ENCODE peak calls at places on chromosomes 7 and 10, in four cellular contexts. P is HCEC 1CT, C is ELR, W is activated T-cell treated with anti-CD3 and anti-CD28 coated beads for 24 hours. E is an unnamed sample.

GRCh38 chr7:50359258-50359994 is 54.9 kb downstream of the IKZF1 start:
- DNase-seq in P (no peak), C (no peak), W (no peak), E (no peak)

GRCh38 chr10:110353244-110354119 is 48.8 kb upstream of the SMNDC1 start:
- DNase-seq in P (peak; percentile 96), C (peak; percentile 99), W (peak; percentile 50), E (no peak)

GRCh38 chr10:129531195-129531968 is 64.3 kb downstream of the MGMT start:
- DNase-seq in P (peak; percentile 39), C (peak; percentile 72), W (no peak), E (no peak)

GRCh38 chr7:33698006-33698405 is 207.3 kb upstream of the BMPER start:
- DNase-seq in P (no peak), C (peak; percentile 9), W (no peak), E (no peak)

GRCh38 chr7:66353547-66353946 is 148.4 kb downstream of the TPST1 start:
- DNase-seq in P (no peak), C (peak; percentile 86), W (no peak), E (no peak)

GRCh38 chr7:16652888-16653287 is 6.9 kb downstream of the BZW2 start:
- DNase-seq in P (no peak), C (no peak), W (no peak), E (no peak)

GRCh38 chr10:112375721-112376577 is 2.0 kb downstream of the ACSL5 start:
- DNase-seq in P (peak; percentile 54), C (peak; percentile 71), W (no peak), E (no peak)

GRCh38 chr7:30740417-30741181 is 11.3 kb upstream of the INMT start:
- DNase-seq in P (peak; percentile 50), C (peak; percentile 75), W (peak; percentile 62), E (peak; percentile 48)

GRCh38 chr7:11540271-11540761 is 291.7 kb downstream of the THSD7A start:
- DNase-seq in P (peak; percentile 80), C (peak; percentile 53), W (no peak), E (no peak)

GRCh38 chr10:67818323-67818722 is 19.7 kb downstream of the DNAJC12 start:
- DNase-seq in P (no peak), C (peak; percentile 83), W (no peak), E (peak; percentile 43)

GRCh38 chr7:67653856-67654442 is 657.3 kb downstream of the TYW1 start:
- DNase-seq in P (no peak), C (no peak), W (no peak), E (no peak)

GRCh38 chr10:70510453-70510852 is 31.9 kb downstream of the PALD1 start:
- DNase-seq in P (no peak), C (no peak), W (no peak), E (no peak)

GRCh38 chr10:91051834-91052233 is 130.9 kb upstream of the ANKRD1 start:
- DNase-seq in P (no peak), C (no peak), W (no peak), E (no peak)

GRCh38 chr10:29022513-29022912 is 266.4 kb upstream of the LYZL1 start:
- DNase-seq in P (no peak), C (no peak), W (no peak), E (no peak)

GRCh38 chr10:119867317-119867716 is 5.3 kb downstream of the MCMBP start:
- DNase-seq in P (no peak), C (no peak), W (no peak), E (no peak)

GRCh38 chr10:86353506-86354485 is 12.8 kb downstream of the GRID1 start:
- DNase-seq in P (no peak), C (no peak), W (no peak), E (no peak)

GRCh38 chr10:130127612-130128607 is 8.3 kb upstream of the GLRX3 start:
- DNase-seq in P (peak; percentile 58), C (peak; percentile 79), W (no peak), E (peak; percentile 49)

GRCh38 chr10:35564276-35564982 is 40.7 kb upstream of the GJD4 start:
- DNase-seq in P (peak; percentile 70), C (peak; percentile 38), W (no peak), E (no peak)

GRCh38 chr10:92074126-92074887 is 150.7 kb downstream of the BTAF1 start:
- DNase-seq in P (peak; percentile 23), C (peak; percentile 39), W (no peak), E (no peak)

GRCh38 chr10:75541411-75541810 is 110.0 kb downstream of the LRMDA start:
- DNase-seq in P (no peak), C (no peak), W (no peak), E (no peak)

GRCh38 chr7:13990319-13990983 is 985 bp upstream of the ETV1 start:
- DNase-seq in P (peak; percentile 46), C (peak; percentile 78), W (no peak), E (no peak)

GRCh38 chr7:134757938-134758337 is 21.5 kb upstream of the CALD1 start:
- DNase-seq in P (peak; percentile 17), C (peak; percentile 26), W (no peak), E (no peak)

GRCh38 chr10:6269953-6270867 is 67.5 kb downstream of the PFKFB3 start:
- DNase-seq in P (no peak), C (peak; percentile 87), W (peak; percentile 60), E (no peak)

GRCh38 chr7:121288894-121289293 is 39.9 kb upstream of the WNT16 start:
- DNase-seq in P (peak; percentile 98), C (peak; percentile 89), W (no peak), E (no peak)

GRCh38 chr10:104353325-104354048 is at the start of gene CFAP58:
- DNase-seq in P (peak; percentile 47), C (peak; percentile 87), W (peak; percentile 84), E (peak; percentile 78)

GRCh38 chr10:118698421-118698820 is 56.3 kb downstream of the CACUL1 start:
- DNase-seq in P (peak; percentile 37), C (peak; percentile 82), W (peak; percentile 75), E (no peak)

GRCh38 chr10:119238577-119238976 is 31.2 kb downstream of the GRK5 start:
- DNase-seq in P (no peak), C (no peak), W (no peak), E (no peak)